ENCODE peak calls at places on chromosomes 16 and 17, in ten cellular contexts. One of them, this sample, is unnamed.

GRCh38 chr17:63547083-63547523 is 3.2 kb upstream of the DCAF7 start:
- DNase-seq in esophagus squamous epithelium: no peak
- DNase-seq in CD8-positive, alpha-beta memory T cell: no peak
- DNase-seq in brain microvascular endothelial cell: no peak
- DNase-seq in neuronal stem cell: no peak
- DNase-seq in mammary epithelial cell: no peak
- DNase-seq in CD4-positive, alpha-beta T cell: no peak
- DNase-seq in right cardiac atrium: no peak
- DNase-seq in uterus: no peak
- DNase-seq in naive thymus-derived CD4-positive, alpha-beta T cell: no peak
- DNase-seq in this sample: no peak

GRCh38 chr16:23482778-23483177 is 27.5 kb downstream of the GGA2 start:
- DNase-seq in naive thymus-derived CD4-positive, alpha-beta T cell: no peak
- DNase-seq in right cardiac atrium: no peak
- DNase-seq in mammary epithelial cell: no peak
- DNase-seq in esophagus squamous epithelium: no peak
- DNase-seq in neuronal stem cell: no peak
- DNase-seq in CD8-positive, alpha-beta memory T cell: peak; percentile 85
- DNase-seq in CD4-positive, alpha-beta T cell: peak; percentile 28
- DNase-seq in brain microvascular endothelial cell: no peak
- DNase-seq in uterus: no peak
- DNase-seq in this sample: no peak

GRCh38 chr17:39018267-39019134 is 51.3 kb upstream of the FBXO47 start:
- DNase-seq in CD4-positive, alpha-beta T cell: peak; percentile 15
- DNase-seq in esophagus squamous epithelium: no peak
- DNase-seq in uterus: no peak
- DNase-seq in right cardiac atrium: no peak
- DNase-seq in CD8-positive, alpha-beta memory T cell: no peak
- DNase-seq in brain microvascular endothelial cell: no peak
- DNase-seq in naive thymus-derived CD4-positive, alpha-beta T cell: peak; percentile 19
- DNase-seq in neuronal stem cell: no peak
- DNase-seq in mammary epithelial cell: no peak
- DNase-seq in this sample: no peak

GRCh38 chr17:63426041-63426916 is 19.8 kb downstream of the CYB561 start:
- DNase-seq in brain microvascular endothelial cell: no peak
- DNase-seq in uterus: no peak
- DNase-seq in CD4-positive, alpha-beta T cell: no peak
- DNase-seq in neuronal stem cell: no peak
- DNase-seq in CD8-positive, alpha-beta memory T cell: no peak
- DNase-seq in right cardiac atrium: no peak
- DNase-seq in mammary epithelial cell: no peak
- DNase-seq in esophagus squamous epithelium: no peak
- DNase-seq in naive thymus-derived CD4-positive, alpha-beta T cell: no peak
- DNase-seq in this sample: no peak

GRCh38 chr16:87017388-87018012 is 299.7 kb downstream of the C16orf95 start:
- DNase-seq in naive thymus-derived CD4-positive, alpha-beta T cell: no peak
- DNase-seq in right cardiac atrium: no peak
- DNase-seq in brain microvascular endothelial cell: peak; percentile 85
- DNase-seq in uterus: no peak
- DNase-seq in esophagus squamous epithelium: no peak
- DNase-seq in neuronal stem cell: no peak
- DNase-seq in CD4-positive, alpha-beta T cell: no peak
- DNase-seq in CD8-positive, alpha-beta memory T cell: no peak
- DNase-seq in mammary epithelial cell: peak; percentile 94
- DNase-seq in this sample: no peak

GRCh38 chr17:56824503-56824902 is 9.2 kb downstream of the C17orf67 start:
- DNase-seq in neuronal stem cell: no peak
- DNase-seq in CD8-positive, alpha-beta memory T cell: no peak
- DNase-seq in esophagus squamous epithelium: no peak
- DNase-seq in mammary epithelial cell: no peak
- DNase-seq in brain microvascular endothelial cell: no peak
- DNase-seq in CD4-positive, alpha-beta T cell: no peak
- DNase-seq in naive thymus-derived CD4-positive, alpha-beta T cell: no peak
- DNase-seq in uterus: no peak
- DNase-seq in right cardiac atrium: no peak
- DNase-seq in this sample: no peak

GRCh38 chr16:90035902-90036301 is 16.6 kb upstream of the DBNDD1 start:
- DNase-seq in right cardiac atrium: no peak
- DNase-seq in CD4-positive, alpha-beta T cell: no peak
- DNase-seq in CD8-positive, alpha-beta memory T cell: no peak
- DNase-seq in naive thymus-derived CD4-positive, alpha-beta T cell: no peak
- DNase-seq in neuronal stem cell: no peak
- DNase-seq in esophagus squamous epithelium: no peak
- DNase-seq in uterus: no peak
- DNase-seq in mammary epithelial cell: no peak
- DNase-seq in brain microvascular endothelial cell: no peak
- DNase-seq in this sample: no peak

GRCh38 chr16:68715471-68715870 is 21.6 kb upstream of the CDH1 start:
- DNase-seq in CD4-positive, alpha-beta T cell: no peak
- DNase-seq in neuronal stem cell: no peak
- DNase-seq in brain microvascular endothelial cell: no peak
- DNase-seq in right cardiac atrium: no peak
- DNase-seq in esophagus squamous epithelium: no peak
- DNase-seq in CD8-positive, alpha-beta memory T cell: no peak
- DNase-seq in naive thymus-derived CD4-positive, alpha-beta T cell: no peak
- DNase-seq in uterus: no peak
- DNase-seq in mammary epithelial cell: no peak
- DNase-seq in this sample: no peak

GRCh38 chr16:7545251-7545650 is 212.6 kb downstream of the RBFOX1 start:
- DNase-seq in esophagus squamous epithelium: no peak
- DNase-seq in neuronal stem cell: no peak
- DNase-seq in right cardiac atrium: no peak
- DNase-seq in mammary epithelial cell: no peak
- DNase-seq in brain microvascular endothelial cell: no peak
- DNase-seq in CD8-positive, alpha-beta memory T cell: no peak
- DNase-seq in naive thymus-derived CD4-positive, alpha-beta T cell: no peak
- DNase-seq in uterus: no peak
- DNase-seq in CD4-positive, alpha-beta T cell: no peak
- DNase-seq in this sample: no peak

GRCh38 chr17:7107012-7107754 is 7.4 kb downstream of the ASGR2 start:
- DNase-seq in naive thymus-derived CD4-positive, alpha-beta T cell: no peak
- DNase-seq in right cardiac atrium: no peak
- DNase-seq in esophagus squamous epithelium: no peak
- DNase-seq in CD8-positive, alpha-beta memory T cell: no peak
- DNase-seq in mammary epithelial cell: no peak
- DNase-seq in uterus: no peak
- DNase-seq in brain microvascular endothelial cell: no peak
- DNase-seq in CD4-positive, alpha-beta T cell: no peak
- DNase-seq in neuronal stem cell: no peak
- DNase-seq in this sample: no peak

GRCh38 chr16:50323335-50324011 is 45.3 kb downstream of the BRD7 start:
- DNase-seq in right cardiac atrium: no peak
- DNase-seq in neuronal stem cell: no peak
- DNase-seq in esophagus squamous epithelium: no peak
- DNase-seq in CD8-positive, alpha-beta memory T cell: no peak
- DNase-seq in uterus: no peak
- DNase-seq in mammary epithelial cell: no peak
- DNase-seq in CD4-positive, alpha-beta T cell: no peak
- DNase-seq in naive thymus-derived CD4-positive, alpha-beta T cell: peak; percentile 17
- DNase-seq in brain microvascular endothelial cell: peak; percentile 34
- DNase-seq in this sample: no peak

GRCh38 chr16:82156761-82157654 is 13.0 kb downstream of the MPHOSPH6 start:
- DNase-seq in CD4-positive, alpha-beta T cell: no peak
- DNase-seq in esophagus squamous epithelium: no peak
- DNase-seq in CD8-positive, alpha-beta memory T cell: no peak
- DNase-seq in right cardiac atrium: peak; percentile 55
- DNase-seq in brain microvascular endothelial cell: no peak
- DNase-seq in uterus: peak; percentile 27
- DNase-seq in mammary epithelial cell: no peak
- DNase-seq in neuronal stem cell: no peak
- DNase-seq in naive thymus-derived CD4-positive, alpha-beta T cell: no peak
- DNase-seq in this sample: no peak

GRCh38 chr17:58387834-58388233 is 29.5 kb downstream of the RNF43 start:
- DNase-seq in brain microvascular endothelial cell: no peak
- DNase-seq in naive thymus-derived CD4-positive, alpha-beta T cell: no peak
- DNase-seq in CD4-positive, alpha-beta T cell: no peak
- DNase-seq in mammary epithelial cell: no peak
- DNase-seq in CD8-positive, alpha-beta memory T cell: peak; percentile 27
- DNase-seq in neuronal stem cell: no peak
- DNase-seq in esophagus squamous epithelium: no peak
- DNase-seq in uterus: no peak
- DNase-seq in right cardiac atrium: no peak
- DNase-seq in this sample: no peak

GRCh38 chr17:12789075-12789975 is at the start of gene ARHGAP44:
- DNase-seq in neuronal stem cell: peak; percentile 65
- DNase-seq in CD4-positive, alpha-beta T cell: no peak
- DNase-seq in esophagus squamous epithelium: no peak
- DNase-seq in naive thymus-derived CD4-positive, alpha-beta T cell: no peak
- DNase-seq in brain microvascular endothelial cell: peak; percentile 40
- DNase-seq in uterus: peak; percentile 75
- DNase-seq in right cardiac atrium: peak; percentile 90
- DNase-seq in CD8-positive, alpha-beta memory T cell: no peak
- DNase-seq in mammary epithelial cell: peak; percentile 28
- DNase-seq in this sample: no peak

GRCh38 chr17:40306395-40306794 is 2.6 kb upstream of the RARA start:
- DNase-seq in CD4-positive, alpha-beta T cell: no peak
- DNase-seq in uterus: no peak
- DNase-seq in naive thymus-derived CD4-positive, alpha-beta T cell: no peak
- DNase-seq in mammary epithelial cell: no peak
- DNase-seq in neuronal stem cell: no peak
- DNase-seq in esophagus squamous epithelium: no peak
- DNase-seq in CD8-positive, alpha-beta memory T cell: no peak
- DNase-seq in right cardiac atrium: no peak
- DNase-seq in brain microvascular endothelial cell: no peak
- DNase-seq in this sample: no peak

GRCh38 chr16:54808890-54809289 is 121.8 kb upstream of the IRX5 start:
- DNase-seq in CD8-positive, alpha-beta memory T cell: no peak
- DNase-seq in naive thymus-derived CD4-positive, alpha-beta T cell: no peak
- DNase-seq in CD4-positive, alpha-beta T cell: no peak
- DNase-seq in neuronal stem cell: no peak
- DNase-seq in brain microvascular endothelial cell: no peak
- DNase-seq in esophagus squamous epithelium: no peak
- DNase-seq in uterus: no peak
- DNase-seq in mammary epithelial cell: no peak
- DNase-seq in right cardiac atrium: no peak
- DNase-seq in this sample: no peak

GRCh38 chr17:42132941-42133340 is 10.3 kb downstream of the HSPB9 start:
- DNase-seq in brain microvascular endothelial cell: peak; percentile 58
- DNase-seq in neuronal stem cell: no peak
- DNase-seq in CD8-positive, alpha-beta memory T cell: no peak
- DNase-seq in mammary epithelial cell: peak; percentile 83
- DNase-seq in CD4-positive, alpha-beta T cell: no peak
- DNase-seq in right cardiac atrium: peak; percentile 77
- DNase-seq in uterus: no peak
- DNase-seq in esophagus squamous epithelium: no peak
- DNase-seq in naive thymus-derived CD4-positive, alpha-beta T cell: no peak
- DNase-seq in this sample: no peak

GRCh38 chr16:11727945-11728543 is 14.6 kb downstream of the TXNDC11 start:
- DNase-seq in CD4-positive, alpha-beta T cell: no peak
- DNase-seq in esophagus squamous epithelium: no peak
- DNase-seq in neuronal stem cell: no peak
- DNase-seq in brain microvascular endothelial cell: no peak
- DNase-seq in CD8-positive, alpha-beta memory T cell: no peak
- DNase-seq in uterus: no peak
- DNase-seq in naive thymus-derived CD4-positive, alpha-beta T cell: no peak
- DNase-seq in mammary epithelial cell: no peak
- DNase-seq in right cardiac atrium: no peak
- DNase-seq in this sample: no peak
- H3K27ac ChIP-seq in CD4-positive, alpha-beta T cell: no peak overlapping the region
- H3K27ac ChIP-seq in esophagus squamous epithelium: no peak overlapping the region
- H3K27ac ChIP-seq in neuronal stem cell: no peak overlapping the region
- H3K27ac ChIP-seq in brain microvascular endothelial cell: no peak overlapping the region
- H3K27ac ChIP-seq in CD8-positive, alpha-beta memory T cell: no peak overlapping the region
- H3K27ac ChIP-seq in uterus: no peak overlapping the region
- H3K27ac ChIP-seq in naive thymus-derived CD4-positive, alpha-beta T cell: no peak overlapping the region
- H3K27ac ChIP-seq in mammary epithelial cell: no peak overlapping the region
- H3K27ac ChIP-seq in right cardiac atrium: no peak overlapping the region
- H3K27ac ChIP-seq in this sample: peak overlapping the region; percentile 58

GRCh38 chr17:59424331-59424730 is 92.9 kb downstream of the YPEL2 start:
- DNase-seq in neuronal stem cell: no peak
- DNase-seq in CD8-positive, alpha-beta memory T cell: no peak
- DNase-seq in naive thymus-derived CD4-positive, alpha-beta T cell: no peak
- DNase-seq in mammary epithelial cell: no peak
- DNase-seq in uterus: no peak
- DNase-seq in brain microvascular endothelial cell: no peak
- DNase-seq in CD4-positive, alpha-beta T cell: no peak
- DNase-seq in esophagus squamous epithelium: no peak
- DNase-seq in right cardiac atrium: no peak
- DNase-seq in this sample: no peak
- H3K27ac ChIP-seq in neuronal stem cell: no peak overlapping the region
- H3K27ac ChIP-seq in CD8-positive, alpha-beta memory T cell: no peak overlapping the region
- H3K27ac ChIP-seq in naive thymus-derived CD4-positive, alpha-beta T cell: no peak overlapping the region
- H3K27ac ChIP-seq in mammary epithelial cell: no peak overlapping the region
- H3K27ac ChIP-seq in uterus: peak overlapping the region; percentile 86
- H3K27ac ChIP-seq in brain microvascular endothelial cell: peak overlapping the region; percentile 79
- H3K27ac ChIP-seq in CD4-positive, alpha-beta T cell: no peak overlapping the region
- H3K27ac ChIP-seq in esophagus squamous epithelium: peak overlapping the region; percentile 82
- H3K27ac ChIP-seq in right cardiac atrium: peak overlapping the region; percentile 98
- H3K27ac ChIP-seq in this sample: no peak overlapping the region

DNA sequence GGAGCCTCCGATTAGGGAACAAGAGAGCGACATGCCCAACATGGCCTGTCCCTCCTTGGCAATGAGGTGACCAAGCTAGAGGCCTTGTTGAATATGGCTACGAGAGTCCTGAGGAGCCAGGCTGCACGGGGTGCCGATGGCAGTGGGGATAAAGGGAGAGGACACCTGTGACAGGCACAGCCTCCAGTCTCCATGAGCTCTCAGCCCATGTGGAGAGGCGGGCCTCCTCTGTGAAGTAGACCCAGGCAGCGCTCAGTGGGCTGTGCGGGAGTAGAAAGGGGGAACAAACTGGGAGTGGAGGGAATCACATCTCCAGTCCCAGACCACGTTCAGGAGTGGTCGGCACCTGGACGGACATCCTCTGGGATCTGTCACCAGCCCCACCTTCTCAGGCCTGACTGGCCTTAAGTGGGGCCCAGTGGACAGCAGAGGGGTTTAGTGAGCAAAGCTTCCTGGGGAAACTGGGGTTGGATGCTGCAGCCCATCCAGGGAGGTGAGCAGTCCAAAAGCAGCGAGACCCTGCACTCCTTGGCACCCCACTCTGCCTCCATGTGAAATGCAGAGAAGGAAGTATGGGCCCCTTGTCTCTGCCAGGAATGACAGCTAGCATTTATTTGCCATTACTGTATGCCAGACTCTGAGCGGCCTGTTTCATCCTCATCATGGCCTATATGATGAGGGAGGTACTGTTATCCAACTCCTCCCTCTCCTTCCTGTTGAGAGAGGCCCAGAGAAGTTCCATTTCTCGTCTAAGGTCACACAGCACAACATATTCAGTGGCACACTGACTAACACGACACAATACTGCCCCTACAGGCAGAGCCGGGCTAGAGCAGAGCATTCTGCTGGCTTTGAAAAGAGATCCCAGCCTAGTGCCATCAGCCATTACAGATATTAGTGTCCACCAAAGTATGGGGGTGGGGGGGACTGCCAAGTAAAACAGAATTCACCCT is 4.5 kb upstream of the TMEM92 start:
- DNase-seq in right cardiac atrium: peak; percentile 89
- DNase-seq in CD4-positive, alpha-beta T cell: peak; percentile 43
- DNase-seq in naive thymus-derived CD4-positive, alpha-beta T cell: peak; percentile 38
- DNase-seq in CD8-positive, alpha-beta memory T cell: peak; percentile 26
- DNase-seq in uterus: peak; percentile 79
- DNase-seq in esophagus squamous epithelium: no peak
- DNase-seq in neuronal stem cell: peak; percentile 58
- DNase-seq in brain microvascular endothelial cell: peak; percentile 88
- DNase-seq in mammary epithelial cell: peak; percentile 41
- DNase-seq in this sample: peak; percentile 51
- H3K27ac ChIP-seq in right cardiac atrium: peak overlapping the region; percentile 5
- H3K27ac ChIP-seq in CD4-positive, alpha-beta T cell: no peak overlapping the region
- H3K27ac ChIP-seq in naive thymus-derived CD4-positive, alpha-beta T cell: no peak overlapping the region
- H3K27ac ChIP-seq in CD8-positive, alpha-beta memory T cell: no peak overlapping the region
- H3K27ac ChIP-seq in uterus: peak overlapping the region; percentile 92
- H3K27ac ChIP-seq in esophagus squamous epithelium: peak overlapping the region; percentile 33
- H3K27ac ChIP-seq in neuronal stem cell: no peak overlapping the region
- H3K27ac ChIP-seq in brain microvascular endothelial cell: peak overlapping the region; percentile 79
- H3K27ac ChIP-seq in mammary epithelial cell: no peak overlapping the region
- H3K27ac ChIP-seq in this sample: no peak overlapping the region

GRCh38 chr17:78132767-78133178 is 2.2 kb downstream of the TMC8 start:
- DNase-seq in mammary epithelial cell: no peak
- DNase-seq in CD4-positive, alpha-beta T cell: no peak
- DNase-seq in esophagus squamous epithelium: no peak
- DNase-seq in brain microvascular endothelial cell: no peak
- DNase-seq in naive thymus-derived CD4-positive, alpha-beta T cell: no peak
- DNase-seq in CD8-positive, alpha-beta memory T cell: no peak
- DNase-seq in uterus: no peak
- DNase-seq in neuronal stem cell: no peak
- DNase-seq in right cardiac atrium: no peak
- DNase-seq in this sample: no peak
- H3K27ac ChIP-seq in mammary epithelial cell: no peak overlapping the region
- H3K27ac ChIP-seq in CD4-positive, alpha-beta T cell: peak overlapping the region; percentile 92
- H3K27ac ChIP-seq in esophagus squamous epithelium: peak overlapping the region; percentile 73
- H3K27ac ChIP-seq in brain microvascular endothelial cell: no peak overlapping the region
- H3K27ac ChIP-seq in naive thymus-derived CD4-positive, alpha-beta T cell: peak overlapping the region; percentile 77
- H3K27ac ChIP-seq in CD8-positive, alpha-beta memory T cell: peak overlapping the region; percentile 57
- H3K27ac ChIP-seq in uterus: no peak overlapping the region
- H3K27ac ChIP-seq in neuronal stem cell: no peak overlapping the region
- H3K27ac ChIP-seq in right cardiac atrium: no peak overlapping the region
- H3K27ac ChIP-seq in this sample: peak overlapping the region; percentile 92